ENCODE peak calls at places on chromosomes 7 and 10, in nine cellular contexts. P is CD4-positive, CD25-positive, alpha-beta regulatory T cell; H is left ventricle myocardium inferior; D is RWPE1; N is T follicular helper cell; S is esophagus squamous epithelium; G is AG08396; C is KBM-7; E is hepatocyte. A is an unnamed sample.

GRCh38 chr7:27699751-27700150 is 37.1 kb upstream of the HIBADH start:
- DNase-seq in D (no peak), P (no peak), H (no peak), N (no peak), G (no peak), S (no peak), E (no peak), C (no peak), A (no peak)

GRCh38 chr10:97463363-97464132 is 17.6 kb downstream of the ZDHHC16 start:
- DNase-seq in D (peak), G (peak), C (peak), P (peak), E (peak), H (no peak), N (peak), S (no peak), A (peak)

GRCh38 chr7:4641667-4642467 is 40.2 kb upstream of the FOXK1 start:
- DNase-seq in C (peak), E (peak), H (peak), S (peak), P (peak), N (peak), G (peak), D (peak), A (peak)

GRCh38 chr10:91088300-91089140 is 131.9 kb upstream of the PCGF5 start:
- DNase-seq in P (peak), H (no peak), G (no peak), C (peak), E (no peak), N (no peak), S (no peak), D (peak), A (peak)

GRCh38 chr10:129021597-129022304 is 445.3 kb upstream of the MGMT start:
- DNase-seq in G (no peak), H (peak), E (no peak), S (no peak), P (no peak), C (no peak), D (no peak), N (no peak), A (no peak)

GRCh38 chr7:43281268-43281667 is 168.8 kb downstream of the HECW1 start:
- DNase-seq in D (no peak), S (no peak), H (no peak), G (no peak), P (no peak), E (no peak), C (no peak), N (no peak), A (no peak)

GRCh38 chr10:86497621-86498020 is 24.0 kb downstream of the WAPL start:
- DNase-seq in D (no peak), H (no peak), C (no peak), S (no peak), P (no peak), N (no peak), E (no peak), G (no peak), A (no peak)

GRCh38 chr7:155886391-155887173 is 74.3 kb upstream of the SHH start:
- DNase-seq in N (no peak), G (no peak), E (no peak), P (no peak), H (no peak), C (no peak), D (no peak), S (no peak), A (no peak)

A was measured in germinal center.